ENCODE peak calls at places on chromosome 16, in five cellular contexts. X is small intestine; Y is naive thymus-derived CD4-positive, alpha-beta T cell; O is colonic mucosa; N is GM23338. L is an unnamed sample.

GRCh38 chr16:57091990-57092785 is at the start of gene CPNE2:
- DNase-seq in X (peak), Y (no peak), O (peak), N (peak), L (no peak)

GRCh38 chr16:71789136-71789535 is 19.5 kb downstream of the AP1G1 start:
- DNase-seq in X (no peak), Y (no peak), O (no peak), N (no peak), L (no peak)

GRCh38 chr16:8588703-8589292 is 1.5 kb downstream of the TMEM114 start:
- DNase-seq in X (no peak), Y (no peak), O (no peak), N (peak), L (no peak)

GRCh38 chr16:1823821-1824220 is 2.8 kb downstream of the HAGH start:
- DNase-seq in X (peak), Y (no peak), O (no peak), N (peak), L (no peak)

GRCh38 chr16:22692916-22693646 is 120.9 kb upstream of the HS3ST2 start:
- DNase-seq in X (no peak), Y (no peak), O (no peak), N (no peak), L (no peak)

GRCh38 chr16:68420366-68420765 is 27.9 kb downstream of the SMPD3 start:
- DNase-seq in X (peak), Y (no peak), O (no peak), N (no peak), L (no peak)

GRCh38 chr16:49094471-49094870 is 187.2 kb downstream of the CBLN1 start:
- DNase-seq in X (no peak), Y (no peak), O (no peak), N (no peak), L (no peak)

GRCh38 chr16:57045694-57046381 is 46.5 kb upstream of the CPNE2 start:
- DNase-seq in X (peak), Y (no peak), O (peak), N (peak), L (peak)

GRCh38 chr16:28186752-28187151 is 25.0 kb downstream of the XPO6 start:
- DNase-seq in X (no peak), Y (peak), O (no peak), N (no peak), L (no peak)

GRCh38 chr16:56988161-56988947 is 1.0 kb upstream of the NLRC5 start:
- DNase-seq in X (no peak), Y (no peak), O (no peak), N (no peak), L (no peak)

GRCh38 chr16:89200124-89200849 is at the start of gene SLC22A31:
- DNase-seq in X (no peak), Y (no peak), O (no peak), N (peak), L (no peak)

GRCh38 chr16:70428178-70428998 is 10.5 kb downstream of the ST3GAL2 start:
- DNase-seq in X (peak), Y (no peak), O (peak), N (peak), L (no peak)

GRCh38 chr16:65406076-65406475 is 284.2 kb upstream of the CDH11 start:
- DNase-seq in X (no peak), Y (no peak), O (no peak), N (no peak), L (no peak)

GRCh38 chr16:65409505-65409904 is 287.6 kb upstream of the CDH11 start:
- DNase-seq in X (no peak), Y (no peak), O (no peak), N (no peak), L (no peak)

GRCh38 chr16:65410801-65411200 is 288.9 kb upstream of the CDH11 start:
- DNase-seq in X (no peak), Y (no peak), O (no peak), N (no peak), L (no peak)

DNA sequence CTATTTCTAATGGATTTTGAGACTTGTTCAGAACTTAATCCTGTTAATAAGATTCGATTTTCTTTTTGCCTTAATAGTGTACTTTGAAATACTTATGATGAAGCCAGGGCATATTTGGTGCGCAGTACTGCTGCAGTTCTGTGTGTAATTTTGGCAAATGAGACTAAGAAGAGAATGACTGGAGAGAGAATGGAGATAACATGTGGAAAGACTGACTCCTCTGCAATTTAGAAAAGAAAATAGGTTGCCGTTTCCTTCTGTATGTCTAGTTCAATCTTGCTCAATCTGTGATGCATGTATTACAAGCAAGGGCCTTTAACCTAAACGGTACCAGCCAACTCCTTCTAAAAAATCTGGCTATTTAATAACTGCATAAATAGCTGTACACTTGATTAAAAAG is 285.1 kb upstream of the CDH11 start:
- DNase-seq in X (no peak), Y (no peak), O (no peak), N (no peak), L (no peak)
- H3K4me3 ChIP-seq in X (no peak), Y (no peak), O (no peak), N (no peak), L (no peak)

DNA sequence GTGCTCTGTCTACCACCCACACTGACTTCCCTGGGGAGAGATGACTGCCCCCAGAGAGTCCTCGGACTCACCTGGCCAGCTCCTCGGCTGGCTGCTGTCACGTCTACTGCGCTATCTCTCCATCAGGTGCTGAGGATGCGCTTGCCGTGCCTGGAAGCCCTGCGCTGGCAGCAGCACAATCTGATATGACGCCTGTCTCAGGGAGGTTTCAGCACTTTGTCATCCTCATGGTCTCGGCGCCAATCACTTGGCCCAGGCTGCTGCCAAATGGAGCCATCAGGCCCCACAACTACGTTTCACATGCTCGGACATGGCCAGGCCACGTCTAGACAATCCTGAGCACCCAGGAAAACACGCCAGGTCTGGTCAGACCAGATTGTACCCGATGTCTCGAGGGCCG is 46.7 kb downstream of the FOXL1 start:
- DNase-seq in X (no peak), Y (no peak), O (no peak), N (no peak), L (no peak)
- H3K4me3 ChIP-seq in X (no peak), Y (no peak), O (no peak), N (no peak), L (no peak)

DNA sequence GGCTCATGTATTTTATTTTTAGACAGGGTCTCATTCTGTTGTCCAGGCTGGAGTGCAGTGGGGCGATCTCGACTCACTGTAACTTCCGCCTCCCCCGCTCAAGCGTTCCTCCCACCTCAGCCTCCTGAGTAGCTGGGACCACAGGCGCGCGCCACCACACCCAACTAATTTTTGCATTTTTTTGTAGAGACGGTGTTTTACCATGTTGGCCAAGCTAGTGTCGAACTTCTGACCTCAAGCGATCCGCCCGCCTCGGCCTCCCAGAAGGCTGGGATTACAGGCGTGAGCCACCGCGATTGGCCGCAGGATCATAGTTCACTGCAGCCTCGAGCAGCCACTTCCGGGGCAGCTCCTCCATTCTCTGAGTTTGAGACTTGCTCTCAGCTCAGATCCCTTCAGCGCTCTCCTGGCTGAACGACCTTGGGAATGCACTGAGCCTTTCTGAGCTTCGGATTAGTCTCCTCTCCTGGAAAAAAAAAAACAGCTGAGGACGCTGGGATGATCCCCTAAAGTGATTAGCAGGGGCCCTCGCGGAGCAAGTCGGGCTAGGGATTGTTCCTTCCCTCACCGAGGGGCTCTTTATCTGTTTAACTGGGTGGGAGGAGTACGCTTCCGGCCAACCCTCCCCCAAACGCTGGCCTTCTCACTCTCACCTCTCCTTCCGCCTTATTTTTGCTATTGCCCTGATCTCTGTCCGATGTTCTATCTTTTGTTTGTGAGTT is 1.1 kb upstream of the PKMYT1 start:
- DNase-seq in X (peak), Y (no peak), O (peak), N (peak), L (no peak)
- H3K4me3 ChIP-seq in X (no peak), Y (peak), O (peak), N (peak), L (peak)

GRCh38 chr16:67393111-67393789 is at the start of gene TPPP3:
- DNase-seq in X (peak), Y (no peak), O (peak), N (peak), L (peak)

GRCh38 chr16:67393790-67394270 is 532 bp upstream of the TPPP3 start:
- DNase-seq in X (no peak), Y (no peak), O (no peak), N (no peak), L (no peak)

GRCh38 chr16:67390816-67391423 is 2.4 kb downstream of the TPPP3 start:
- DNase-seq in X (no peak), Y (no peak), O (no peak), N (no peak), L (no peak)

GRCh38 chr16:67391424-67392300 is 1.6 kb downstream of the TPPP3 start:
- DNase-seq in X (no peak), Y (no peak), O (no peak), N (no peak), L (no peak)

GRCh38 chr16:67392301-67393059 is 818 bp downstream of the TPPP3 start:
- DNase-seq in X (no peak), Y (no peak), O (no peak), N (no peak), L (no peak)
- H3K4me3 ChIP-seq in X (no peak), Y (no peak), O (peak), N (peak), L (no peak)

GRCh38 chr16:50269061-50269705 is 2.8 kb downstream of the ADCY7 start:
- DNase-seq in X (no peak), Y (no peak), O (no peak), N (no peak), L (no peak)
- H3K4me3 ChIP-seq in X (no peak), Y (peak), O (no peak), N (no peak), L (peak)

DNA sequence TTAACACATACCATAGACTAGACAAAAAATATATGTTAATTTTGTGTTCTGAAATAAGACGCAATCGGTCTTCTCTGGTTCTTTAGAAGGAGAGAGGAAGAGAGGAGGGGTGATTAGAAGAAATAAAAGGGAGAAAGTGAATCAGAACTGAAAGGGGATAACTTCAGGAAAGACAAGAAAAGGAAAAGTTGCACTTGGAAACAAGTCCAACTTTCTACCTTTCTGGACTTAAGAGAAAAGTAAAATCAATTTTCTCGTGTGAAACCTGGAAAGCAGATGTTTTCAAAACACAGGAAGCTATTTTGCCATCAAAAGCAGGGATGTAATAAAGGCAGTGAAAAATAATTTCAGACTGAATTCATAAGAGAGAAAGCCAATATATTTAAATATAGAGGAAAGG is 11.9 kb upstream of the ZFHX3 start:
- DNase-seq in X (no peak), Y (no peak), O (no peak), N (no peak), L (no peak)
- H3K4me3 ChIP-seq in X (no peak), Y (no peak), O (no peak), N (peak), L (no peak)

DNA sequence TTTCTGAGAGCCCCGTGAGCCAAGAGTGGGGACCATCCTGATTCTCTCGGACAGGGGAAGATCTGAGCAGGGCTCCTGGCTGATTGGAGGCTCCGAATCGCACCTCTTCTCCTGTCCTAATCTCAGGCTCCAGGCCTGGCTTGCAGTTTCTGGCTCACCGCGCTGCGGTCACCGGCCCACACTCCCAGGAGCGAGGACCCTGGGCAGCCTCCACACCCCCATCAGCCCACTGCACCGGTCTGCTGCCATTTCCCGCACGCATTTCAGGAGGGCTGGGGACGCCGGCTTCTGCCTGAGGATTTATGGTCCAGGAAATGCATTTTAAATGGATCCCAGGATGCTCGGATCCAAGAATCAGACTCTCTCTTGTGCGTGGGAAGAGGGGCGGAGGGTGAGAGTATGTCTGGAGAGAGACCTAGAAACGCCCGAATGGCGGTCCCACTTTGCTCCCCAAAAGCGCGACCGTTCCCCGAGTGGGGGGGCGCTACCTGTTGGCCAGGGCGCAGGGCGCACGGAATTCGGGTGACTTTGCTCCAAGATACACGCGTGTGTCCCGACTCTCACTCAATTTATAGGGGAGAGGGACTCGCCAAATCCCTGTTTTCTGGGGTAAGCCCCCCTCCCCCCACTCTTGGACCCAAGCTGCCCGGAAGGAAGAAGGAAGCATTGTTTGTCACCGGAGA is 845 bp upstream of the JPH3 start:
- DNase-seq in X (no peak), Y (no peak), O (no peak), N (peak), L (no peak)
- H3K4me3 ChIP-seq in X (no peak), Y (no peak), O (no peak), N (peak), L (no peak)

L was measured in CD8-positive, alpha-beta T cell.